ENCODE peak calls at places on chromosomes 16 and 17, in four cellular contexts. Z is HepG2, J is fibroblast of pulmonary artery, R is cardiac muscle cell. X is an unnamed sample.

GRCh38 chr17:10777890-10778289 is 26.0 kb downstream of the TMEM238L start:
- DNase-seq in R (no peak), Z (peak; percentile 40), J (no peak), X (no peak)

GRCh38 chr17:75774988-75775668 is 9.5 kb upstream of the UNK start:
- DNase-seq in Z (no peak), J (peak; percentile 63), R (no peak), X (no peak)

GRCh38 chr16:84141143-84141670 is 3.8 kb downstream of the HSDL1 start:
- DNase-seq in Z (peak; percentile 69), R (no peak), J (no peak), X (no peak)

GRCh38 chr17:76872221-76872873 is 4.1 kb downstream of the MGAT5B start:
- DNase-seq in R (no peak), J (peak; percentile 89), Z (no peak), X (no peak)

GRCh38 chr16:22264786-22265185 is 32.4 kb upstream of the POLR3E start:
- DNase-seq in Z (no peak), R (no peak), J (no peak), X (no peak)

GRCh38 chr16:67551972-67552371 is 10.4 kb upstream of the CTCF start:
- DNase-seq in R (no peak), Z (no peak), J (no peak), X (no peak)

GRCh38 chr17:19470529-19471261 is 59.7 kb downstream of the RNF112 start:
- DNase-seq in Z (no peak), R (no peak), J (no peak), X (peak; percentile 14)

GRCh38 chr17:12095522-12095921 is 74.8 kb downstream of the MAP2K4 start:
- DNase-seq in J (no peak), Z (no peak), R (no peak), X (no peak)

GRCh38 chr16:4351880-4352279 is 759 bp upstream of the PAM16 start:
- DNase-seq in R (no peak), J (no peak), Z (peak; percentile 46), X (no peak)

GRCh38 chr17:83203472-83204221 is 124.2 kb downstream of the METRNL start:
- DNase-seq in R (no peak), J (no peak), Z (no peak), X (peak; percentile 3)

GRCh38 chr17:42833771-42834422 is 700 bp downstream of the PSME3 start:
- DNase-seq in J (no peak), Z (no peak), R (no peak), X (no peak)

GRCh38 chr16:13298676-13299075 is 397.3 kb downstream of the SHISA9 start:
- DNase-seq in J (no peak), Z (no peak), R (no peak), X (no peak)

GRCh38 chr16:62715701-62716100 is 679.5 kb upstream of the CDH8 start:
- DNase-seq in R (no peak), Z (no peak), J (no peak), X (no peak)

GRCh38 chr17:17749921-17750320 is 68.7 kb downstream of the RAI1 start:
- DNase-seq in Z (peak; percentile 36), J (peak; percentile 57), R (peak; percentile 76), X (no peak)

GRCh38 chr16:80924372-80924978 is 82.2 kb downstream of the CMC2 start:
- DNase-seq in J (peak; percentile 79), Z (peak; percentile 54), R (peak; percentile 69), X (peak; percentile 74)

GRCh38 chr16:13767215-13767614 is 152.7 kb upstream of the ERCC4 start:
- DNase-seq in J (no peak), Z (no peak), R (peak; percentile 7), X (no peak)

GRCh38 chr16:50195276-50195675 is 42.2 kb downstream of the TENT4B start:
- DNase-seq in Z (no peak), J (no peak), R (no peak), X (no peak)

GRCh38 chr16:48788475-48788874 is 178.5 kb upstream of the N4BP1 start:
- DNase-seq in R (no peak), J (no peak), Z (no peak), X (no peak)

GRCh38 chr17:78391843-78392242 is 13.4 kb downstream of the PGS1 start:
- DNase-seq in J (peak; percentile 42), R (no peak), Z (no peak), X (no peak)

GRCh38 chr16:22050963-22051362 is 41.4 kb upstream of the VWA3A start:
- DNase-seq in J (no peak), Z (no peak), R (no peak), X (no peak)

GRCh38 chr16:12268602-12269001 is 292.1 kb downstream of the SNX29 start:
- DNase-seq in Z (no peak), R (peak; percentile 55), J (peak; percentile 14), X (no peak)

GRCh38 chr17:9842057-9842758 is 16.5 kb downstream of the GLP2R start:
- DNase-seq in J (peak; percentile 61), R (no peak), Z (peak; percentile 13), X (peak; percentile 51)

GRCh38 chr16:17331071-17331521 is 139.7 kb downstream of the XYLT1 start:
- DNase-seq in J (no peak), Z (no peak), R (no peak), X (no peak)

GRCh38 chr17:81558941-81559806 is 7.0 kb upstream of the FAAP100 start:
- DNase-seq in Z (no peak), R (no peak), J (peak; percentile 20), X (no peak)
- TF ChIP-seq CTCF in Z (peak; percentile 43), R (peak; percentile 36), J (peak; percentile 15), X (no peak)

DNA sequence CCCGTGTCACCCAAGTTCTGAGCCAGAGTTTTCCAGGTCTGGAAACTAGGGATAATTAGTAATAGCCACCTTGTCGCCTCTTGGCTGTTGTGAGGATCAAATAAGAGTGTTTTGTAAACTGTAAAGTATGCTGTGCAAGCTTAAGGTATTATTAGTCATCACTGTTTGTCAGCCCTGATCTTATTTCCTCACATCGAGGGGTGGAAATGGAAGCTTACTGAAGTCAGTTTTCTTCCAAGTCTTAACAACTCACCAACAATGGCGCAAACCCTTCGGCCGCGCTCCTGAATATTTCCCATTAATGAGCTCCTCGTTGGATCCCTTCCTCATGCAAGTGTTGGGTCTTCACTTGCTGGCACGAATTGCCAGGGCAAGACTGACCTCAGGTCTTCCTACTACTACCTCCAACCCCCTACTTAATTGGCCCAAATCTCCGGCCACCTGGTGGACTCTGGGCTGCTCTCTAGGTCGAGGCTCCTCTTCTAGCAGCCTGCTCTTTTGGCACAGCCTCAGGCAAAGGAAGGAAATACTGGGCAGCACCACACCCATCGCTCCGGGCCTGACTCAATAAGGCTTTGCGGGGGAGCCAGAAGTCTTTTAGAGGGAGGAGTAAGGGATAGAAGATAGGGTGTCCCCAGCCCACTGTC is 874 bp upstream of the SLC35B1 start:
- DNase-seq in R (no peak), Z (no peak), J (no peak), X (no peak)
- TF ChIP-seq CTCF in R (no peak), Z (no peak), J (no peak), X (no peak)

GRCh38 chr17:39913989-39914388 is 4.4 kb downstream of the GSDMB start:
- DNase-seq in J (no peak), Z (no peak), R (no peak), X (no peak)

GRCh38 chr17:39920218-39921210 is 2.1 kb upstream of the GSDMB start:
- DNase-seq in R (no peak), J (no peak), Z (no peak), X (no peak)

GRCh38 chr17:39919087-39919683 is 750 bp upstream of the GSDMB start:
- DNase-seq in J (no peak), Z (no peak), R (no peak), X (no peak)

GRCh38 chr17:39915559-39915958 is 2.9 kb downstream of the GSDMB start:
- DNase-seq in R (no peak), J (no peak), Z (no peak), X (no peak)

GRCh38 chr17:39916918-39917317 is 1.5 kb downstream of the GSDMB start:
- DNase-seq in J (no peak), R (no peak), Z (peak; percentile 77), X (no peak)
- TF ChIP-seq CTCF in J (peak; percentile 6), R (peak; percentile 21), Z (peak; percentile 87), X (no peak)

GRCh38 chr17:81711814-81712467 is at the start of gene SLC25A10:
- DNase-seq in Z (peak; percentile 89), J (peak; percentile 68), R (peak; percentile 88), X (peak; percentile 49)
- TF ChIP-seq CTCF in Z (no peak), J (no peak), R (no peak), X (peak; percentile 50)

DNA sequence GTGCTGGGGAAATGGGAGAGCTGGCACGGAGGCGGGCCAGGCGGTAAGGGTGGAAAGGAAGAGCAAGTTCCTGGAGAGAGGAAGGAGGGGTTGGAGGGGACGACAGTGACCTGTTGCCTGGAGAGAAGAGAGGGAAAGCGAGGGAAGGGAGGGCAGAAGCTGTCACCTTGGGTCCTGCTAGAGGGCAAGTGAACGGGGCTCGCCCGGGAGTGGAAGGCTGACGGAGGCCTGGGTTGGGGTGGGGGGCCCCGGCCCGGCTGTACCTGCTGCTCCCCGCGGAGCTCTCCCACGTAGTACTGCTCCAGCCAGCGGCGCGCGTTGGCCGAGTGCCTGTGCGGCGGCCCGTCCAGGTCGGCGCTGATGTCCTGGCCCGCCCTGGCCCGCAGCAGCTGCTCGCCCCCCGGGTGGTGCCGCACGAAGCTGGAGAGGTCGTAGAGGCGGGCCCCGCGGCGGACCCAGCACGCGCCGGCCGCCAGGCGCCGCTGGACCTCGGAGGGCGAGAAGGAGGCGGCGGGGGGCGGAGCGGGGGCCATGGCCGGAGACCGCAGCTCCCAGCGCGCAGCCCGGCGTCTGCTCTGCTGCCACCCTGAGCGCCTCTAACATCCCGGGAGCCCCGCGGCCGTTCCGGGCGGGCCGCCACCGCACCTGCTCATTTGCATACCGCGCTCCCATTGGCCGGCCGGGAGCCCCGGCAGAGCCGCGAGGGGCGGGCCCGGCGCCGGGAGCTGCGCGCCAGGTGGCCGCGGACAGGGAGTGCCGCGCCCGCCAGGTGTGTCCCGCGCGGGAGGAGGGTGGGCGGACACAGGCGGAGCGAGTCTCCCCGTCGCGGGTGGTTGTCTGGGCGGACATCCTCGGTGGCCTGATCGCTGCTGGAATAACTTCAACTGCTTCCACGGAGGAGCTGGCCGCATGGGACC is at the start of gene FA2H:
- DNase-seq in J (peak; percentile 23), Z (peak; percentile 86), R (peak; percentile 95), X (peak; percentile 91)
- TF ChIP-seq CTCF in J (no peak), Z (peak; percentile 66), R (no peak), X (peak; percentile 58)

GRCh38 chr17:56834380-56835258 is 668 bp downstream of the DGKE start:
- DNase-seq in R (peak; percentile 60), Z (peak; percentile 59), J (peak; percentile 24), X (peak; percentile 56)
- TF ChIP-seq CTCF in R (no peak), Z (no peak), J (no peak), X (no peak)

DNA sequence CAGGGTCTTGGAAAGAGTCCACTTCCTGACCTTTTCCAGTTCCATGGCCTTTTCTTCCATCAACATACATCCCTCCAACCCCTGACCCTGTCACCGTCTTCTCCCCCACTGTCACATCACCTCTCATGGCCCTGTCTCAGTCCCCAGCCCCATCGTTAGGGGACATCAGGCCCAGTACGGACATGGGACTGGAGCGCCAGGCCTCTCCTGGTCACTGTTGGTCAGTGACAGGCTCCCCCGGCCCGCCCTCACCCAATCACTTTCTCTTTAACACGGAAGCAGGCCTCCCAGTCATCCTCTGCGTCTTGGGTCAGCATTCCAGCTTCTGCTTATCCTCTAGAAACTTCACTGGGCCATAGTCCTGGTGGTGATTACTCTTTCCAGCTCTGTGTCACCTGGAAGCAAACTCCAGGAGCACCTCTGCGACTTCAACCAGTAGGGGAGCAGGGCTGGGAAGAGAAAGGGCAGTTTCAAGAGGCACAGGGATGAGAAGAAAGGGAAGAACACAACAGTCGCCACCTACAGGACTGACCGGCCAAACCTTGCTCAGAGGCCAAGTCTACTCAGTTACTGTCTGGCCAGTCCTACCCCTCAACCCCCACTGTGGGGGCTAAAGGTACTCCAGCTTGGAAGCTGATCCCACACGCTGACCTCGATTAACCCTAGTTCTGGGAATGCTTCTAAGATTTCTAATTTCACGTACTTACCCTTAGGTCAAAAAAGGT is 15.9 kb upstream of the ICAM2 start:
- DNase-seq in Z (peak; percentile 25), J (no peak), R (no peak), X (no peak)
- TF ChIP-seq CTCF in Z (peak; percentile 41), J (no peak), R (peak; percentile 7), X (no peak)

X was measured in prostate gland.